ENCODE peak calls at places on chromosomes 11 and 22, in six cellular contexts. E is fibroblast of pulmonary artery, P is mucosa of descending colon, L is GM10248, D is neural crest cell, X is Caco-2. N is an unnamed sample.

GRCh38 chr11:34397120-34397519 is 39.3 kb upstream of the ABTB2 start:
- DNase-seq in L (no peak), P (no peak), D (no peak), X (no peak), E (no peak), N (no peak)

GRCh38 chr11:133403900-133404299 is 128.4 kb downstream of the OPCML start:
- DNase-seq in E (no peak), X (no peak), P (no peak), D (no peak), L (no peak), N (no peak)

GRCh38 chr11:116605543-116605942 is 167.2 kb downstream of the BUD13 start:
- DNase-seq in E (peak; percentile 36), D (peak; percentile 63), L (peak; percentile 51), P (peak; percentile 49), X (peak; percentile 88), N (peak; percentile 66)

GRCh38 chr11:33135216-33135615 is 26.1 kb downstream of the CSTF3 start:
- DNase-seq in D (no peak), L (no peak), X (no peak), E (peak; percentile 75), P (no peak), N (no peak)

GRCh38 chr22:49063040-49063329 is 764.7 kb downstream of the BRD1 start:
- DNase-seq in X (no peak), E (no peak), P (no peak), L (no peak), D (no peak), N (no peak)

GRCh38 chr22:46533434-46533833 is 4.0 kb downstream of the CELSR1 start:
- DNase-seq in L (no peak), E (no peak), X (no peak), P (no peak), D (no peak), N (no peak)

GRCh38 chr22:48950151-48950915 is 877.3 kb downstream of the BRD1 start:
- DNase-seq in E (no peak), D (no peak), L (no peak), P (no peak), X (no peak), N (no peak)

GRCh38 chr11:13333456-13333957 is 55.9 kb downstream of the BMAL1 start:
- DNase-seq in L (no peak), D (no peak), P (peak; percentile 48), E (no peak), X (no peak), N (no peak)

GRCh38 chr11:61061081-61061826 is 41.0 kb upstream of the CD5 start:
- DNase-seq in P (no peak), E (peak; percentile 23), L (peak; percentile 75), D (no peak), X (peak; percentile 14), N (peak; percentile 77)

GRCh38 chr11:113448311-113448666 is 26.9 kb downstream of the DRD2 start:
- DNase-seq in D (no peak), L (no peak), X (no peak), P (no peak), E (no peak), N (no peak)

GRCh38 chr11:64848779-64849599 is 4.5 kb upstream of the CDC42BPG start:
- DNase-seq in P (peak; percentile 88), X (no peak), L (no peak), D (no peak), E (no peak), N (no peak)

GRCh38 chr11:7638710-7639642 is 34.3 kb downstream of the CYB5R2 start:
- DNase-seq in X (no peak), P (no peak), E (no peak), D (no peak), L (peak; percentile 21), N (no peak)

GRCh38 chr11:898160-898517 is 12.5 kb downstream of the CHID1 start:
- DNase-seq in D (no peak), X (no peak), E (peak; percentile 41), L (no peak), P (no peak), N (no peak)
- TF ChIP-seq CTCF in D (peak; percentile 44), X (peak; percentile 49), E (peak; percentile 37), L (peak; percentile 18), P (no peak), N (no peak)

GRCh38 chr11:17905477-17905876 is 107.4 kb downstream of the SERGEF start:
- DNase-seq in D (no peak), X (no peak), E (no peak), L (peak; percentile 55), P (no peak), N (peak; percentile 47)

GRCh38 chr11:17906436-17906835 is 106.4 kb downstream of the SERGEF start:
- DNase-seq in D (no peak), E (no peak), L (no peak), P (peak; percentile 29), X (peak; percentile 44), N (no peak)

GRCh38 chr11:17907046-17907445 is 105.8 kb downstream of the SERGEF start:
- DNase-seq in E (no peak), X (no peak), L (no peak), P (no peak), D (no peak), N (no peak)
- TF ChIP-seq CTCF in E (no peak), X (no peak), L (no peak), P (no peak), D (no peak), N (no peak)

DNA sequence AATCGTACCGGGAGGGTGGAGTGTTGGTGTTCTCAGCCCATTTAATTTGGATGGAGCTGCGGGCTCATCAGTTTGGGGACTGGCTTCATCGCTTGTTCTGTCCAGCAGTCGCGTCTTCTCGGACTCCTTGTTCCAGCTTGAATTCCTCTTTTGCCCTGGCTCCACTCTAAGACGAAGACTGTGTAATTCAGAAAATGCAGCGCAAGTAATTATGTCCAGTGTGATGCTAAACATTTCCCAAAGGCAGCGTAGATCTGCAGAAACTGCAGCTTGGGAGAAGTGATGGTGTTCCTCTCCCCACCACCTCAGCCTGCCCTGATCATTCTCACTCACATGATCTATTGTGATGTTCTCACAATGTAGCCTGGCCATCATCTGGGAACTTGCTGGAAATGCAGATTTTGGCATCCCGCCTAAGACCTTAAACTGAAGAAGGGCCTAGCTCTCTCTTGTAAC is 666 bp downstream of the SLC25A18 start:
- DNase-seq in X (no peak), E (peak; percentile 75), D (no peak), P (no peak), L (no peak), N (no peak)
- TF ChIP-seq CTCF in X (no peak), E (no peak), D (no peak), P (no peak), L (no peak), N (no peak)

DNA sequence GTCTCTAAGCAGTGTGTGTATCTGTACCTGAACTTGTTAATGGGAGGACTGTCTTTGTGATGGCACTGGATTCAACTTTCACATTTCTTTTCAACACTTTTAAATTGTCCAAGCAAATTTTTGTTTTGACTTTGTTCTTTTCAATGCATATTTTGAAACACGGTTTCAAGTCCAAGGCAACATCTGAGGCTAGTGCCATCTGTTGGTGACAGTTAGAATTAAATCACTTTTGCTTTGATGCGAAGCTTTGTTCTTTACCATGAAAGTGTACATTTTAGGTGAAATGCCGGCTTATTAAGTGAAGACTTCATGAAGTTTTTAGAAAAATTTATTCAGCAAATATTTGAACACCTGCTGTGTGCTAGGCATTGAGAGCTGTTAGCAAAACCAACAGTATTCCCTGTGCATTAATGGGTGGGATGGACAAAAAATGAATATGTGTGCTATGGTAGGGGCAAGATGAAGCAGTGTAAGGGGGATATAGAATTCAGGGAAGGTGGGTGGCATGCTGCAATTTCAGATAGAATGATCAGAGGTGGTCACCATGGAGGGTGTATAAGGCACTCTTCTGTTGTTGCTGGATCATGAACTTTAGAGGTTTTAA is 70.2 kb downstream of the DDX10 start:
- DNase-seq in X (no peak), P (no peak), D (no peak), L (no peak), E (peak; percentile 33), N (no peak)
- TF ChIP-seq CTCF in X (peak; percentile 69), P (no peak), D (peak; percentile 69), L (peak; percentile 55), E (peak; percentile 49), N (peak; percentile 39)